ENCODE peak calls at places on chromosome 14, in six cellular contexts. Z, G, N, H, Y and M are unnamed samples.

GRCh38 chr14:64800000-64800399 is 79.7 kb downstream of the SPTB start:
- DNase-seq in Z (peak), G (peak), N (peak), H (no peak), Y (peak), M (peak)

GRCh38 chr14:103623883-103624482 is 5.0 kb upstream of the KLC1 start:
- DNase-seq in Z (no peak), G (no peak), N (no peak), H (no peak), Y (no peak), M (no peak)

GRCh38 chr14:98826618-98827017 is 445.4 kb downstream of the BCL11B start:
- DNase-seq in Z (no peak), G (no peak), N (no peak), H (no peak), Y (no peak), M (no peak)

GRCh38 chr14:56199095-56199975 is 81.1 kb downstream of the PELI2 start:
- DNase-seq in Z (peak), G (no peak), N (no peak), H (no peak), Y (no peak), M (no peak)

GRCh38 chr14:94722397-94722796 is 47.5 kb downstream of the GSC start:
- DNase-seq in Z (no peak), G (no peak), N (no peak), H (no peak), Y (no peak), M (no peak)

GRCh38 chr14:95413289-95414215 is 93.8 kb upstream of the CLMN start:
- DNase-seq in Z (no peak), G (no peak), N (peak), H (no peak), Y (no peak), M (no peak)

GRCh38 chr14:75213172-75213571 is 36.8 kb upstream of the TMED10 start:
- DNase-seq in Z (no peak), G (no peak), N (no peak), H (no peak), Y (no peak), M (no peak)

GRCh38 chr14:89660183-89660582 is 243.2 kb upstream of the FOXN3 start:
- DNase-seq in Z (no peak), G (no peak), N (peak), H (no peak), Y (no peak), M (no peak)

GRCh38 chr14:22691171-22691570 is 47.0 kb upstream of the OR6J1 start:
- DNase-seq in Z (no peak), G (no peak), N (no peak), H (no peak), Y (no peak), M (no peak)

GRCh38 chr14:94144765-94145164 is 15.4 kb upstream of the IFI27L2 start:
- DNase-seq in Z (no peak), G (peak), N (no peak), H (peak), Y (no peak), M (peak)

GRCh38 chr14:30525833-30526232 is 33.1 kb upstream of the G2E3 start:
- DNase-seq in Z (no peak), G (no peak), N (no peak), H (no peak), Y (no peak), M (no peak)

GRCh38 chr14:64675246-64675645 is 29.0 kb upstream of the PLEKHG3 start:
- DNase-seq in Z (no peak), G (no peak), N (no peak), H (no peak), Y (no peak), M (no peak)

GRCh38 chr14:78162202-78162601 is 8.0 kb upstream of the NRXN3 start:
- DNase-seq in Z (no peak), G (no peak), N (no peak), H (no peak), Y (no peak), M (no peak)

GRCh38 chr14:74954232-74954946 is 1.0 kb downstream of the PGF start:
- DNase-seq in Z (no peak), G (no peak), N (peak), H (no peak), Y (peak), M (no peak)

GRCh38 chr14:42224053-42224888 is 617.6 kb downstream of the LRFN5 start:
- DNase-seq in Z (peak), G (peak), N (peak), H (peak), Y (peak), M (peak)

GRCh38 chr14:22002860-22003284 is 329.3 kb upstream of the OR4E1 start:
- DNase-seq in Z (peak), G (peak), N (no peak), H (peak), Y (no peak), M (peak)

GRCh38 chr14:104638190-104638589 is 33.6 kb upstream of the TMEM179 start:
- DNase-seq in Z (no peak), G (no peak), N (peak), H (no peak), Y (no peak), M (no peak)

GRCh38 chr14:104636131-104636530 is 31.6 kb upstream of the TMEM179 start:
- DNase-seq in Z (no peak), G (no peak), N (no peak), H (no peak), Y (no peak), M (no peak)

GRCh38 chr14:104638927-104639450 is 34.4 kb upstream of the TMEM179 start:
- DNase-seq in Z (no peak), G (no peak), N (peak), H (no peak), Y (no peak), M (no peak)

GRCh38 chr14:104635717-104636116 is 31.1 kb upstream of the TMEM179 start:
- DNase-seq in Z (no peak), G (no peak), N (no peak), H (no peak), Y (no peak), M (no peak)

GRCh38 chr14:104637546-104638003 is 33.0 kb upstream of the TMEM179 start:
- DNase-seq in Z (no peak), G (no peak), N (no peak), H (no peak), Y (no peak), M (no peak)
- TF ChIP-seq MAX in Z (no peak), G (no peak), N (no peak), H (no peak), Y (no peak), M (no peak)

DNA sequence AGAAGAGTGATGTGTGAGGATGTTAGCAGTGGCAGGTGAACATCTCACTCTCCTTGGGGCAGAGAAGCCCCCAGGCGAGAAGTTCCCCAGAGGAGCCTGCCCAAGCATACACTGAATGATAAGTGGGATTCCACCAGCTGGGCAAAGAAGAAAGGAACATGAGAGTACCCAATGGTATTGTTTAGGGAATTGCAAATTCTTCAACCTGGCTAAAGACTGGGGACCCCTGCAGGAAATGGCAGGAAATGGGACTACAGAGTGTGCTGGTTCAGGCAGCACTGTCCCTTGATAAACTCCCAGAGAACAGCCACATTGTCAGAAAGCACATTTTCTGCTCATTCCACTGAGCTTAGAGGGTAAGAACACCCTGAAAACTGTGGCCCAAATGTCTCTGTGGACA is 121.3 kb downstream of the RPS29 start:
- DNase-seq in Z (peak), G (peak), N (peak), H (peak), Y (peak), M (peak)
- TF ChIP-seq MAX in Z (no peak), G (no peak), N (no peak), H (no peak), Y (no peak), M (no peak)

GRCh38 chr14:61355892-61356325 is 34.5 kb downstream of the PRKCH start:
- DNase-seq in Z (peak), G (peak), N (no peak), H (no peak), Y (peak), M (peak)
- TF ChIP-seq MAX in Z (no peak), G (peak), N (no peak), H (no peak), Y (no peak), M (no peak)

GRCh38 chr14:24439830-24440605 is 2.6 kb downstream of the SDR39U1 start:
- DNase-seq in Z (no peak), G (no peak), N (no peak), H (no peak), Y (no peak), M (no peak)
- TF ChIP-seq MAX in Z (no peak), G (no peak), N (no peak), H (no peak), Y (no peak), M (no peak)

DNA sequence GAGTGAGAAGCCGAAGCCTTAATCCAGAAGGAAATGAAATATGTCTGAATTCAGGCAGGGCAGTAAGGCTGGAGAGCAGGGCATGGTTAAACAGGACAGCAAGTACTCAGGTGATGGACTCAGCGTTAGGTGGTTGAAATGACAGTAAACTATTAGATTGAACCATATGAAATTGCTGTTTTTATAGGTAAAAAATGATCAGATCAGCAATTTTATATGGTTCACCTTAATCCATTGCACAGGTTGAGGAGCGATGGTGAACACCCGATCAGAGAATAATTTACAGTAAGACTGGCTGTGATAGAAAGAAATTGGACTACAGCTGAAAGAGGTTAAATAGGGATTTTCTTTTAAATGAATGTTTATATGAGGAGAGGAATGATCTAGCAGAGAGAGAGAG is 56.6 kb downstream of the TTC6 start:
- DNase-seq in Z (no peak), G (no peak), N (no peak), H (no peak), Y (no peak), M (no peak)
- TF ChIP-seq MAX in Z (no peak), G (no peak), N (no peak), H (no peak), Y (no peak), M (no peak)

GRCh38 chr14:71321556-71322315 is 414.5 kb downstream of the PCNX1 start:
- DNase-seq in Z (peak), G (peak), N (no peak), H (no peak), Y (peak), M (no peak)

GRCh38 chr14:71320734-71321555 is 413.7 kb downstream of the PCNX1 start:
- DNase-seq in Z (peak), G (no peak), N (peak), H (peak), Y (no peak), M (peak)

GRCh38 chr14:71324767-71325272 is 417.6 kb downstream of the PCNX1 start:
- DNase-seq in Z (no peak), G (no peak), N (no peak), H (no peak), Y (no peak), M (no peak)

GRCh38 chr14:71320107-71320733 is 413.0 kb downstream of the PCNX1 start:
- DNase-seq in Z (peak), G (peak), N (peak), H (peak), Y (peak), M (peak)

DNA sequence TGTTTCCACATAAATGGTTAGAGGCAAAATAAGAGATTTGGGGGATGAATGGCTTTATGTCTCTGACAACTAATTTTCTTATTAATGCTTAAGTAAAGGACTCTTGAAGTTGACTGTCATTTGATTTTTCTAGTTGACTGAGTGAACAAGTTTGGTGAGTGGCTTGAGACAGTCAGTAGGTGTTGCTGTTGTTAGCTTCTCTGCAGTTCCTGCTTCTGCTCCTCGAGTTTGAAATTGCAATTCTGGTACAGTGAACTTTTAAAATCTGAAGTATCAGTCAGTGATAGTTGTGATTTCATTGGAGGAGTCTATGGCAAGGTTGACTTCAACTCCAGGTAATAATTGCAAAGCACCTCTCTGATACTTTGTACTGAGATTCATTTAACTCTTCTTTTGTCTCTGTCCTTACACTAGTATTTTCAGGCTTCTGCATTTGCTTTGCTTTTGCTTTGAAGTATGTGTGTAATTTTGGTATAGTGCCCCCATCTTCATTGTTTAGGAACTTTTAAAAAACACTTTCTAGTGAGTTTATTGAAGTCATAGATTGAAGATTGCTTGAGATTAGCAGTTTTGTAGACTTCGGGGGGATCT is 415.5 kb downstream of the PCNX1 start:
- DNase-seq in Z (peak), G (no peak), N (peak), H (no peak), Y (no peak), M (no peak)
- TF ChIP-seq MAX in Z (no peak), G (no peak), N (no peak), H (no peak), Y (no peak), M (no peak)

DNA sequence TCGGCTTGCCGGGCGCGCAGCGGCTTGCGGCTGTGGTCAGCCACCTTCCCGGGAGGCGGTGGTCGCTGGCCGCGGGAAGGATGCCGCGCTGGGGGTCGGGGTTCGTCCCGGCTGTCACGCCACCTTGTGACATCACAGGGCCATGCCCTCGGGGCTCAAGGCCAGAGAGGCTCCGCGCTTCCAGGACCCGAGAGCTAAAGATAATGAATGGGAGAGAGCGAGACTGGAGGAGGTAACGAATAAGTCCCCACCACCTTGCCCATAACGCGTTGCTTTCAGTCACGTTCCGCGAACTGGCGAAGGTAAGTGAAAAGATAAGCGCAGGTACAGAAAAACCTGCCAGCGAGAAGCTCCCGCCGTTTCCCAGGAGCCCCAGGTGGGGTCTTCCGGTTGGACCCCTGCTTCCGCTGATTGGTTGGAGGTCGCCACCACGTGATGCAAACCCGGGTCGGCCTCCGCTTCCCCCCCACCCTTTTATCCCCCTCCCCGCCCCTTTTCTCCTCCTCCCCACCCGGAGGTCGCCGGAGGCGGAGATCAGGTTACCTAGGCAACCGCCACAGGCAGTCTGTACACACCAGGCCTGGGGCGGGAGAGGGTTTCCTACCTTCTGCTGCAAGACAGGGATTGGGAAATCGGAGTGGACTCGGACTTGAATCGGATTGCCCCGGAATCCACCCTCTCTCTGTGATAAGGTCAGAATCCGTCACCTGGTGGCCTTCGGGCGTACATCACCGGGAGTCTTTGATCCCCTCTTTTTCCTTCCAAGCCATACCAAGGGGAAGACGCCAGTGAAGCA is at the start of gene LRRC9:
- DNase-seq in Z (no peak), G (no peak), N (peak), H (peak), Y (peak), M (peak)
- TF ChIP-seq MAX in Z (no peak), G (no peak), N (no peak), H (peak), Y (peak), M (peak)